ENCODE peak calls at places on chromosomes 12 and 14, in six cellular contexts. P, T, I, E, K and M are unnamed samples.

GRCh38 chr12:7915911-7916403 is 20.0 kb downstream of the SLC2A3 start:
- DNase-seq in P (peak), T (peak), I (no peak), E (no peak), K (no peak), M (no peak)

GRCh38 chr14:80109055-80109454 is 102.2 kb downstream of the DIO2 start:
- DNase-seq in P (no peak), T (no peak), I (no peak), E (no peak), K (no peak), M (no peak)

GRCh38 chr12:24823808-24824515 is 124.9 kb downstream of the BCAT1 start:
- DNase-seq in P (no peak), T (no peak), I (no peak), E (no peak), K (no peak), M (no peak)

GRCh38 chr12:28563926-28564325 is 373.7 kb downstream of the CCDC91 start:
- DNase-seq in P (no peak), T (no peak), I (no peak), E (peak), K (no peak), M (no peak)

GRCh38 chr12:71865166-71865713 is 25.7 kb downstream of the TBC1D15 start:
- DNase-seq in P (peak), T (no peak), I (peak), E (peak), K (no peak), M (peak)

GRCh38 chr12:132543298-132544172 is 53.6 kb downstream of the FBRSL1 start:
- DNase-seq in P (no peak), T (no peak), I (no peak), E (no peak), K (no peak), M (no peak)

GRCh38 chr12:98743362-98743953 is 98.4 kb downstream of the APAF1 start:
- DNase-seq in P (no peak), T (no peak), I (peak), E (no peak), K (no peak), M (no peak)

GRCh38 chr12:104672501-104673265 is 215.9 kb downstream of the CHST11 start:
- DNase-seq in P (no peak), T (no peak), I (no peak), E (no peak), K (no peak), M (peak)

GRCh38 chr12:104219361-104219892 is 3.8 kb downstream of the TXNRD1 start:
- DNase-seq in P (no peak), T (no peak), I (peak), E (peak), K (no peak), M (peak)

GRCh38 chr12:8036366-8036765 is 3.9 kb downstream of the FOXJ2 start:
- DNase-seq in P (no peak), T (no peak), I (no peak), E (no peak), K (no peak), M (no peak)

GRCh38 chr12:12705833-12706520 is 10.0 kb upstream of the GPR19 start:
- DNase-seq in P (peak), T (peak), I (no peak), E (no peak), K (no peak), M (no peak)

GRCh38 chr12:112813836-112814235 is 22.3 kb downstream of the RPH3A start:
- DNase-seq in P (no peak), T (no peak), I (no peak), E (no peak), K (no peak), M (no peak)

GRCh38 chr12:78490841-78491240 is 373.7 kb upstream of the SYT1 start:
- DNase-seq in P (no peak), T (no peak), I (no peak), E (no peak), K (no peak), M (peak)

GRCh38 chr12:66647034-66647691 is 31.7 kb downstream of the GRIP1 start:
- DNase-seq in P (no peak), T (no peak), I (peak), E (peak), K (no peak), M (peak)

GRCh38 chr14:68307769-68308168 is 485.1 kb downstream of the ZFP36L1 start:
- DNase-seq in P (no peak), T (no peak), I (no peak), E (peak), K (no peak), M (no peak)

GRCh38 chr12:27812502-27812901 is 32.5 kb upstream of the MANSC4 start:
- DNase-seq in P (no peak), T (no peak), I (no peak), E (no peak), K (no peak), M (no peak)

GRCh38 chr14:94562941-94563883 is 2.0 kb downstream of the SERPINA4 start:
- DNase-seq in P (peak), T (no peak), I (no peak), E (no peak), K (no peak), M (no peak)

GRCh38 chr14:35878272-35879140 is 52.4 kb downstream of the BRMS1L start:
- DNase-seq in P (no peak), T (no peak), I (peak), E (peak), K (peak), M (peak)
- H3K4me3 ChIP-seq in P (no peak), T (no peak), I (no peak), E (no peak), K (no peak), M (no peak)

GRCh38 chr14:105062048-105062433 is 3.2 kb downstream of the GPR132 start:
- DNase-seq in P (peak), T (no peak), I (no peak), E (no peak), K (no peak), M (no peak)

GRCh38 chr14:105060751-105061427 is 4.3 kb downstream of the GPR132 start:
- DNase-seq in P (peak), T (peak), I (no peak), E (no peak), K (no peak), M (no peak)

GRCh38 chr14:105063041-105063440 is 2.2 kb downstream of the GPR132 start:
- DNase-seq in P (no peak), T (peak), I (no peak), E (no peak), K (no peak), M (no peak)

GRCh38 chr14:105059917-105060565 is 5.2 kb downstream of the GPR132 start:
- DNase-seq in P (peak), T (peak), I (no peak), E (no peak), K (no peak), M (no peak)

GRCh38 chr14:105061428-105062047 is 3.7 kb downstream of the GPR132 start:
- DNase-seq in P (peak), T (peak), I (no peak), E (no peak), K (no peak), M (no peak)
- H3K4me3 ChIP-seq in P (no peak), T (no peak), I (no peak), E (no peak), K (no peak), M (no peak)

DNA sequence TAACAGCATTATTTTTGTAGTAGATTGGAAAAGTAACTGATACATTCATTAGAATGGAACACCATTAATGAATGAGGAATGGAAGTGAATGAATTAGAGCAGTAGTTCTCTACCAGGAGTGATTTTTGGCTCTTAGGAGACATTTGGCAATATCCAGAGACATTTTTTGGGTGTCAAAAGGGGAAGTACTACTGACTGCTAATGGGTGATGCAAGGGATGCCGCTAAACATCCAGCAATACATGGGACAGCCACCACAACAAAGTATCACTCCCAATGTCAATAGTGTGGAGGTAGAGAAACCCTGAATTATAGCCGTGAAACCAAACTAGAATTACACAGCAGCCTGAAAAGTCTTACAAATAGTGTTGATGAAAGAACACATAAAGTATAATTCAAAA is 1.5 kb downstream of the CHURC1 start:
- DNase-seq in P (no peak), T (no peak), I (no peak), E (no peak), K (no peak), M (no peak)
- H3K4me3 ChIP-seq in P (no peak), T (no peak), I (no peak), E (peak), K (no peak), M (no peak)

GRCh38 chr12:53105256-53105655 is 2.0 kb downstream of the SOAT2 start:
- DNase-seq in P (peak), T (no peak), I (no peak), E (no peak), K (no peak), M (no peak)
- H3K4me3 ChIP-seq in P (no peak), T (no peak), I (no peak), E (no peak), K (no peak), M (no peak)

GRCh38 chr12:93912086-93912733 is 235.0 kb downstream of the CRADD start:
- DNase-seq in P (no peak), T (no peak), I (no peak), E (no peak), K (no peak), M (no peak)

GRCh38 chr12:93913845-93914244 is 234.5 kb upstream of the PLXNC1 start:
- DNase-seq in P (no peak), T (no peak), I (peak), E (peak), K (no peak), M (no peak)

GRCh38 chr12:93908846-93909592 is 231.8 kb downstream of the CRADD start:
- DNase-seq in P (no peak), T (no peak), I (peak), E (no peak), K (no peak), M (no peak)

GRCh38 chr12:93908264-93908663 is 231.1 kb downstream of the CRADD start:
- DNase-seq in P (no peak), T (no peak), I (no peak), E (no peak), K (no peak), M (no peak)

DNA sequence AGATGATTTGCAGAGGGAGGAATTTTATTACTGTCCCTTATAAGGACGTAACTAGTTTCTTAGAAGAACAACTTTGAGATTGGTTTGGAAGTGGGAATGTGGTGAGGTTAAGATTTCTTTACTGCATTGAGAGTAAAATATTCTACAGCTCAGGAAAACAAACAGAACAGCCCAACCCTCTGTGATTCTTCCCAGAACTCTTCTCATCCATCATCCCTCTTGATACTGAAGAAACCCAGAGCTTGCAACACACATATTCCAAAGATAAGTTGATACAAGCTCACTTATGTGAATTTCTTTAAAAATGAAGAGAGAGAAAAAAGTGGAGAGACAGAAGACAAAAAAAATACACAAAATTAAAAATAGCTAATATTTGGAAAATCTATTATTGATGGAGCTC is 234.3 kb downstream of the CRADD start:
- DNase-seq in P (no peak), T (no peak), I (no peak), E (no peak), K (no peak), M (no peak)
- H3K4me3 ChIP-seq in P (no peak), T (no peak), I (no peak), E (no peak), K (no peak), M (no peak)

GRCh38 chr14:53044486-53044885 is 93.6 kb upstream of the FERMT2 start:
- DNase-seq in P (no peak), T (no peak), I (peak), E (no peak), K (no peak), M (no peak)

GRCh38 chr14:53041067-53041466 is 90.2 kb upstream of the FERMT2 start:
- DNase-seq in P (no peak), T (no peak), I (no peak), E (no peak), K (no peak), M (no peak)

GRCh38 chr14:53042480-53042879 is 91.6 kb upstream of the FERMT2 start:
- DNase-seq in P (no peak), T (no peak), I (peak), E (no peak), K (no peak), M (no peak)

GRCh38 chr14:53047302-53047701 is 96.5 kb upstream of the FERMT2 start:
- DNase-seq in P (no peak), T (no peak), I (no peak), E (no peak), K (no peak), M (no peak)

GRCh38 chr14:53043107-53043704 is 92.4 kb upstream of the FERMT2 start:
- DNase-seq in P (no peak), T (no peak), I (no peak), E (no peak), K (peak), M (no peak)
- H3K4me3 ChIP-seq in P (no peak), T (no peak), I (no peak), E (no peak), K (no peak), M (no peak)

GRCh38 chr12:124281309-124281708 is 13.6 kb upstream of the RFLNA start:
- DNase-seq in P (no peak), T (no peak), I (no peak), E (no peak), K (no peak), M (no peak)

GRCh38 chr12:124278389-124279101 is 16.3 kb upstream of the RFLNA start:
- DNase-seq in P (no peak), T (no peak), I (no peak), E (no peak), K (no peak), M (no peak)

GRCh38 chr12:124279846-124280360 is 15.0 kb upstream of the RFLNA start:
- DNase-seq in P (no peak), T (no peak), I (no peak), E (no peak), K (no peak), M (no peak)

GRCh38 chr12:124277394-124278222 is 17.3 kb upstream of the RFLNA start:
- DNase-seq in P (no peak), T (no peak), I (no peak), E (no peak), K (no peak), M (no peak)

GRCh38 chr12:124279315-124279714 is 15.6 kb upstream of the RFLNA start:
- DNase-seq in P (no peak), T (no peak), I (no peak), E (no peak), K (no peak), M (no peak)
- H3K4me3 ChIP-seq in P (no peak), T (no peak), I (no peak), E (no peak), K (no peak), M (no peak)

GRCh38 chr12:2039034-2039433 is 13.8 kb upstream of the CACNA1C start:
- DNase-seq in P (no peak), T (no peak), I (no peak), E (no peak), K (no peak), M (no peak)

GRCh38 chr12:2034633-2035420 is 18.0 kb upstream of the CACNA1C start:
- DNase-seq in P (peak), T (peak), I (peak), E (no peak), K (peak), M (peak)

DNA sequence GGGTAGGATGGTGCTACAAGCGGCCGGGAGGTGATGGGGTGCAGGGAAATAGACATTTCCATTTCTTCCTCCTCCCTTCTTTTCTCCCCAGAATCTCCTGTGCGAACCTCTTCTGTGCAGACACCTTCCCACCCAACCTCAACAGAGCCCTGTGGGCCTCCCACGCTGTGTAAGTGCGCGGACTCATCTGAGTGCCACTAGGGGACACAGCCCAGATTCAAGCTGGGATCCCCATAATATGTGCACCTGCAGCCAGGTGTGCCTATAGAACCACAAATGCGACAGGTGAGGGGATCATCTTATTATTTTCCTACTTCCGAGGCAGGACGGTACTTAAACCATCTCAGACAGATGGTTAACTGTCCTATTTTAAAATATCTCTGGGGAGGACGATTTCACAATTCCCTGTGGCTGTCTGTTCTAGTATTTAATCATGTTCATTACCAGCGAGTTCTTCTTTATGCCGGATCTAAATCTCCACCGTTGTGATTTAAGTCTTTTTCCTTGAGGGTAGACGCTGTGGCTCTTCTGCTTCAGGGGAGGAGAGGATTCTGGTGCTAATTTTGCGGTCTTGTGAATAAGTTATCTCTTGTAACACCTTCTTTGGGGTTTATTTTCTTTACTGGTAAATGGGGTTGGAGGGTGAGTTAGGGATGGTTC is 17.2 kb upstream of the CACNA1C start:
- DNase-seq in P (no peak), T (no peak), I (no peak), E (no peak), K (no peak), M (no peak)
- H3K4me3 ChIP-seq in P (no peak), T (no peak), I (peak), E (peak), K (peak), M (peak)

GRCh38 chr14:76918751-76919421 is 92.7 kb downstream of the LRRC74A start:
- DNase-seq in P (peak), T (peak), I (peak), E (peak), K (peak), M (peak)
- H3K4me3 ChIP-seq in P (no peak), T (no peak), I (no peak), E (peak), K (no peak), M (peak)

GRCh38 chr12:51827925-51828818 is 20.3 kb downstream of the FIGNL2 start:
- DNase-seq in P (no peak), T (peak), I (no peak), E (no peak), K (no peak), M (no peak)
- H3K4me3 ChIP-seq in P (no peak), T (no peak), I (no peak), E (no peak), K (no peak), M (no peak)